ENCODE peak calls at places on chromosomes 3 and 15, in five cellular contexts. W, M, A, F and C are unnamed samples.

GRCh38 chr15:78012643-78013077 is 64.9 kb downstream of the TBC1D2B start:
- DNase-seq in W (no peak), A (no peak), M (peak; percentile 31), F (no peak), C (no peak)

GRCh38 chr15:66565731-66566130 is at the start of gene LCTL:
- DNase-seq in M (peak; percentile 46), F (no peak), A (peak; percentile 30), W (peak; percentile 82), C (peak; percentile 48)

GRCh38 chr15:25543156-25543555 is 104.3 kb upstream of the UBE3A start:
- DNase-seq in F (no peak), W (no peak), A (no peak), M (peak; percentile 25), C (peak; percentile 68)

GRCh38 chr3:8837172-8837571 is 67.8 kb upstream of the OXTR start:
- DNase-seq in M (peak; percentile 73), F (no peak), A (no peak), W (no peak), C (no peak)

GRCh38 chr15:101193063-101193712 is 58.7 kb downstream of the CHSY1 start:
- DNase-seq in A (no peak), M (no peak), F (peak; percentile 71), W (no peak), C (no peak)

GRCh38 chr3:8536106-8537052 is 34.8 kb downstream of the LMCD1 start:
- DNase-seq in A (peak; percentile 86), F (no peak), M (peak; percentile 77), W (peak; percentile 19), C (peak; percentile 53)

GRCh38 chr3:77196146-77196545 is 156.2 kb downstream of the ROBO2 start:
- DNase-seq in F (no peak), W (no peak), M (peak; percentile 30), A (no peak), C (no peak)

GRCh38 chr15:38401101-38401500 is 52.8 kb upstream of the FAM98B start:
- DNase-seq in M (peak; percentile 17), A (no peak), F (no peak), W (no peak), C (no peak)

GRCh38 chr3:185778069-185778468 is 46.8 kb downstream of the IGF2BP2 start:
- DNase-seq in F (no peak), M (no peak), W (no peak), A (no peak), C (no peak)

GRCh38 chr15:31472636-31473383 is 146.2 kb downstream of the KLF13 start:
- DNase-seq in M (peak; percentile 48), A (no peak), F (no peak), W (no peak), C (no peak)

GRCh38 chr3:172675371-172676193 is 35.3 kb downstream of the NCEH1 start:
- DNase-seq in M (peak; percentile 71), W (peak; percentile 80), F (no peak), A (no peak), C (no peak)

GRCh38 chr15:57727031-57727430 is 20.5 kb downstream of the POLR2M start:
- DNase-seq in A (no peak), M (no peak), W (no peak), F (no peak), C (no peak)

GRCh38 chr3:63582943-63583500 is 69.5 kb upstream of the SNTN start:
- DNase-seq in F (no peak), A (no peak), M (no peak), W (no peak), C (no peak)

GRCh38 chr3:33926998-33927605 is 128.7 kb downstream of the PDCD6IP start:
- DNase-seq in W (no peak), A (no peak), M (no peak), F (no peak), C (no peak)

GRCh38 chr15:67033012-67033411 is 32.4 kb upstream of the SMAD3 start:
- DNase-seq in F (no peak), W (peak; percentile 62), A (no peak), M (no peak), C (no peak)

GRCh38 chr15:57604502-57604901 is 12.8 kb downstream of the MYZAP start:
- DNase-seq in F (no peak), A (no peak), M (no peak), W (no peak), C (no peak)

GRCh38 chr3:13040381-13041074 is 32.7 kb downstream of the IQSEC1 start:
- DNase-seq in M (no peak), A (no peak), F (peak; percentile 64), W (no peak), C (no peak)

GRCh38 chr15:95895510-95895909 is 435.0 kb upstream of the NR2F2 start:
- DNase-seq in F (no peak), A (no peak), M (no peak), W (no peak), C (no peak)

GRCh38 chr15:40441736-40442531 is 1.2 kb downstream of the BAHD1 start:
- DNase-seq in F (peak; percentile 85), M (no peak), W (peak; percentile 43), A (no peak), C (no peak)

GRCh38 chr15:44662478-44663409 is 718 bp downstream of the SPG11 start:
- DNase-seq in A (no peak), F (peak; percentile 91), M (peak; percentile 64), W (peak; percentile 63), C (peak; percentile 6)

GRCh38 chr15:71761649-71762048 is 48.7 kb upstream of the NR2E3 start:
- DNase-seq in W (no peak), F (peak; percentile 81), A (peak; percentile 45), M (peak; percentile 68), C (peak; percentile 49)

GRCh38 chr15:86009727-86010126 is 69.9 kb upstream of the AGBL1 start:
- DNase-seq in F (no peak), M (no peak), A (no peak), W (no peak), C (no peak)

GRCh38 chr3:133928136-133928893 is 32.6 kb upstream of the RAB6B start:
- DNase-seq in F (no peak), M (no peak), A (no peak), W (no peak), C (no peak)
- H3K4me3 ChIP-seq in F (peak overlapping the region; percentile 42), M (no peak overlapping the region), A (no peak overlapping the region), W (peak overlapping the region; percentile 75), C (peak overlapping the region; percentile 45)

DNA sequence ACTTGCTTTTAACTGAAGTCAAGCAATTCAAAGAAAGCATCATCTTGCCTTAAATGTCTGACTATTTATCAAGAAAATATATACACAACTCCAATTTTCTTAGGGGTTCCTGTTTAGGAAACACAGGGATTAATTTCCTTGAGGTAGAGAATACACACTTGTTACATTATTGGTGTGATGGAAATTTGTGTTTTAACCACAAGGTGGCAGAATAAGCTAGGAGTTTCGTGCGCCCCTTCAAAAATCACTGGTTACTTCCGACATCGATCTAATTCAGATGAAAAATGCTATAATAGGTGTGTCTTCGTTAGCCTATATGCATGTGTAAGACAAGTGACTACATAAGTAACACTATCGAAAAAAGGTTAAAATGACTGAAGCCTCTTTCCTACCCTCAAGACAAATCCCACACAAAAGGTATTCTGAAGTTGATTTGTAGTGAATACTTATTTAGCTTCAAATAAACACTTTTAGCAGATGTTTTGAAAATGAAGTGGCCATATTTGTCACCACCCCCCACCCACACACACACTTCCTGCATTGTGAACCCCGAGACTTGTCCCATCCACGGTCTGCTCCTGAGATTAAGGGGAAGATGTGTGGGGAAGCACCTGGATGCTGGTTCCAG is 246.5 kb downstream of the ROBO1 start:
- DNase-seq in A (no peak), M (peak; percentile 57), W (peak; percentile 72), F (no peak), C (peak; percentile 44)
- TF ChIP-seq CTCF in A (peak; percentile 66), M (peak; percentile 44), W (peak; percentile 79), F (peak; percentile 48), C (peak; percentile 37)

GRCh38 chr3:171654809-171655208 is 155.5 kb downstream of the PLD1 start:
- DNase-seq in A (no peak), W (no peak), M (peak; percentile 75), F (peak; percentile 73), C (peak; percentile 63)

GRCh38 chr3:171652932-171653331 is 157.4 kb downstream of the PLD1 start:
- DNase-seq in W (no peak), M (no peak), A (no peak), F (no peak), C (no peak)

GRCh38 chr3:171650193-171650592 is 160.1 kb downstream of the PLD1 start:
- DNase-seq in W (no peak), A (no peak), M (no peak), F (no peak), C (no peak)

GRCh38 chr3:171649282-171649681 is 161.0 kb downstream of the PLD1 start:
- DNase-seq in M (no peak), F (no peak), A (no peak), W (no peak), C (no peak)

GRCh38 chr3:171653701-171654100 is 156.6 kb downstream of the PLD1 start:
- DNase-seq in W (no peak), M (no peak), A (no peak), F (no peak), C (peak; percentile 18)
- H3K4me3 ChIP-seq in W (no peak overlapping the region), M (no peak overlapping the region), A (no peak overlapping the region), F (no peak overlapping the region), C (no peak overlapping the region)

DNA sequence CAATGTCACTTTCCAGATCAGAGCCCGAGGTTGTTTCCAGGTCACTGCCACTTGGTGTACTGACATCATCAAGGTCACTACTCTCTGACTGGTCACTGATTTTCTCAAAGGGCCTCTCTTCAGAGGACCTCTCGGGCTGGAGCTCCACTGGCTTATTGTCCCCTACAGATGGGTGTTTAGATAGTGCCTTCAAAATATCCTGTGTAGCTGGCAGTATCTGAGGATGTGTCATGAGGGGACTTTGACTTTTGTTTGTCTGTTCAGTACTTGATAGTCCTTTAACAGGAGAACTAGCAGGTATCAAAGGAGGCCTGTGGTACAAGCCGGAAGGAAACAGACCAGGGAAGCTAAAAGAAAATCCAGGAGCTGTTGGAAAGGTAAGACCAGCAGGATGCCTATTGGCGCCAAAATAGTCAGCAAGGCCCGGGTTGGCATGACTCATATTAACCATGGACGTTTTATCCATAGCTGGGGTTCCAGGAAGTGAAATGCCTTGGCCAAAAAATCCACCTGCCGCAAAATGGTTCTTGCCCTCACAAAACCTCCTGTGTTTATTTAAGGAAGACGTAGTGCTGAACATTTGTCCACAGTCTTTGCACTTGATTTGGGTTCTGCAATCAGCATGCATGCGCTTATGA is 547.3 kb downstream of the MECOM start:
- DNase-seq in W (no peak), M (no peak), F (no peak), A (no peak), C (no peak)
- TF ChIP-seq CTCF in W (no peak), M (no peak), F (no peak), A (no peak), C (no peak)

GRCh38 chr3:84960581-84960980 is 1.8 kb downstream of the CADM2 start:
- DNase-seq in A (no peak), M (no peak), F (no peak), W (peak; percentile 47), C (no peak)
- H3K4me3 ChIP-seq in A (no peak overlapping the region), M (no peak overlapping the region), F (no peak overlapping the region), W (peak overlapping the region; percentile 87), C (no peak overlapping the region)